ENCODE peak calls at places on chromosome 7, in six cellular contexts. Z is upper lobe of right lung, E is neural progenitor cell, L is stomach, O is uterus, F is heart right ventricle. B is an unnamed sample.

GRCh38 chr7:45874408-45875131 is 1.7 kb upstream of the CCDC201 start:
- DNase-seq in Z (no peak), E (no peak), L (no peak), O (no peak), F (no peak), B (no peak)

GRCh38 chr7:157932498-157933218 is 595.9 kb downstream of the DNAJB6 start:
- DNase-seq in Z (no peak), E (no peak), L (no peak), O (no peak), F (no peak), B (no peak)

GRCh38 chr7:35430547-35431153 is 176.8 kb upstream of the TBX20 start:
- DNase-seq in Z (no peak), E (peak), L (no peak), O (no peak), F (no peak), B (no peak)

GRCh38 chr7:45136106-45137060 is 21.2 kb upstream of the RAMP3 start:
- DNase-seq in Z (no peak), E (peak), L (peak), O (peak), F (peak), B (peak)

GRCh38 chr7:16803881-16804673 is 722 bp downstream of the AGR2 start:
- DNase-seq in Z (no peak), E (no peak), L (no peak), O (no peak), F (no peak), B (no peak)

GRCh38 chr7:140889150-140889549 is 35.6 kb downstream of the BRAF start:
- DNase-seq in Z (no peak), E (no peak), L (no peak), O (no peak), F (no peak), B (no peak)

GRCh38 chr7:116583653-116584052 is 58.8 kb downstream of the CAV1 start:
- DNase-seq in Z (no peak), E (no peak), L (no peak), O (no peak), F (no peak), B (no peak)

GRCh38 chr7:142001163-142001874 is 5.6 kb downstream of the MGAM start:
- DNase-seq in Z (no peak), E (no peak), L (no peak), O (no peak), F (no peak), B (no peak)

GRCh38 chr7:151060416-151061234 is 1.2 kb downstream of the SLC4A2 start:
- DNase-seq in Z (peak), E (peak), L (peak), O (peak), F (no peak), B (peak)

GRCh38 chr7:35988818-35989217 is 164.2 kb upstream of the EEPD1 start:
- DNase-seq in Z (no peak), E (no peak), L (peak), O (no peak), F (no peak), B (no peak)

GRCh38 chr7:106153891-106154449 is 41.9 kb upstream of the SYPL1 start:
- DNase-seq in Z (peak), E (peak), L (peak), O (peak), F (peak), B (peak)

GRCh38 chr7:101880536-101881443 is 63.4 kb downstream of the CUX1 start:
- DNase-seq in Z (no peak), E (no peak), L (peak), O (peak), F (no peak), B (no peak)

GRCh38 chr7:101814081-101814995 is 3.1 kb upstream of the CUX1 start:
- DNase-seq in Z (peak), E (peak), L (peak), O (peak), F (peak), B (peak)

GRCh38 chr7:130887182-130888016 is 153.4 kb upstream of the KLF14 start:
- DNase-seq in Z (no peak), E (no peak), L (no peak), O (no peak), F (no peak), B (no peak)

GRCh38 chr7:107810626-107811025 is 7.6 kb upstream of the SLC26A3 start:
- DNase-seq in Z (no peak), E (no peak), L (no peak), O (no peak), F (no peak), B (no peak)

GRCh38 chr7:158235862-158236261 is 351.8 kb downstream of the PTPRN2 start:
- DNase-seq in Z (no peak), E (no peak), L (no peak), O (no peak), F (no peak), B (no peak)

GRCh38 chr7:29780346-29780745 is 26.0 kb upstream of the WIPF3 start:
- DNase-seq in Z (no peak), E (no peak), L (no peak), O (no peak), F (no peak), B (no peak)

GRCh38 chr7:92763636-92764423 is 72.5 kb downstream of the CDK6 start:
- DNase-seq in Z (no peak), E (peak), L (no peak), O (no peak), F (no peak), B (no peak)

GRCh38 chr7:7454000-7454399 is 81.7 kb downstream of the COL28A1 start:
- DNase-seq in Z (no peak), E (no peak), L (no peak), O (no peak), F (no peak), B (no peak)

GRCh38 chr7:2129376-2130375 is 103.1 kb downstream of the MAD1L1 start:
- DNase-seq in Z (no peak), E (no peak), L (no peak), O (no peak), F (no peak), B (no peak)

GRCh38 chr7:159068893-159069448 is 75.7 kb downstream of the VIPR2 start:
- DNase-seq in Z (peak), E (no peak), L (no peak), O (no peak), F (peak), B (no peak)

GRCh38 chr7:142535123-142535779 is 214.0 kb upstream of the PRSS1 start:
- DNase-seq in Z (no peak), E (peak), L (peak), O (no peak), F (no peak), B (no peak)

GRCh38 chr7:5692845-5693278 is 88.6 kb downstream of the RNF216 start:
- DNase-seq in Z (no peak), E (no peak), L (no peak), O (no peak), F (no peak), B (no peak)

GRCh38 chr7:15308831-15309230 is 253.0 kb downstream of the AGMO start:
- DNase-seq in Z (no peak), E (no peak), L (no peak), O (no peak), F (no peak), B (no peak)

GRCh38 chr7:82859106-82859850 is 303.4 kb downstream of the PCLO start:
- DNase-seq in Z (no peak), E (no peak), L (no peak), O (no peak), F (no peak), B (no peak)

GRCh38 chr7:132381742-132382472 is 194.4 kb downstream of the PLXNA4 start:
- DNase-seq in Z (no peak), E (no peak), L (peak), O (no peak), F (no peak), B (no peak)

GRCh38 chr7:47539398-47540052 is 42.4 kb downstream of the TNS3 start:
- DNase-seq in Z (peak), E (no peak), L (no peak), O (no peak), F (no peak), B (no peak)

GRCh38 chr7:22447759-22448158 is 52.2 kb downstream of the STEAP1B start:
- DNase-seq in Z (no peak), E (no peak), L (no peak), O (no peak), F (no peak), B (no peak)

GRCh38 chr7:94376281-94376680 is 18.4 kb upstream of the COL1A2 start:
- DNase-seq in Z (no peak), E (no peak), L (no peak), O (no peak), F (no peak), B (no peak)

GRCh38 chr7:94375713-94376112 is 19.0 kb upstream of the COL1A2 start:
- DNase-seq in Z (no peak), E (no peak), L (no peak), O (peak), F (peak), B (no peak)

GRCh38 chr7:94374231-94374630 is 20.5 kb upstream of the COL1A2 start:
- DNase-seq in Z (peak), E (peak), L (peak), O (peak), F (peak), B (no peak)

GRCh38 chr7:94375167-94375566 is 19.5 kb upstream of the COL1A2 start:
- DNase-seq in Z (no peak), E (peak), L (no peak), O (peak), F (peak), B (no peak)

GRCh38 chr7:94374721-94375120 is 20.0 kb upstream of the COL1A2 start:
- DNase-seq in Z (no peak), E (no peak), L (no peak), O (no peak), F (no peak), B (no peak)
- H3K27ac ChIP-seq in Z (peak), E (no peak), L (peak), O (peak), F (peak), B (no peak)

GRCh38 chr7:149728491-149729375 is 44.7 kb downstream of the ZNF467 start:
- DNase-seq in Z (peak), E (no peak), L (no peak), O (no peak), F (no peak), B (no peak)

GRCh38 chr7:149729586-149729982 is 43.8 kb downstream of the ZNF467 start:
- DNase-seq in Z (peak), E (no peak), L (no peak), O (no peak), F (no peak), B (no peak)

GRCh38 chr7:149727053-149727452 is 46.3 kb downstream of the ZNF467 start:
- DNase-seq in Z (peak), E (no peak), L (no peak), O (no peak), F (no peak), B (no peak)

GRCh38 chr7:149725916-149726315 is 47.5 kb downstream of the ZNF467 start:
- DNase-seq in Z (peak), E (no peak), L (no peak), O (no peak), F (no peak), B (no peak)

DNA sequence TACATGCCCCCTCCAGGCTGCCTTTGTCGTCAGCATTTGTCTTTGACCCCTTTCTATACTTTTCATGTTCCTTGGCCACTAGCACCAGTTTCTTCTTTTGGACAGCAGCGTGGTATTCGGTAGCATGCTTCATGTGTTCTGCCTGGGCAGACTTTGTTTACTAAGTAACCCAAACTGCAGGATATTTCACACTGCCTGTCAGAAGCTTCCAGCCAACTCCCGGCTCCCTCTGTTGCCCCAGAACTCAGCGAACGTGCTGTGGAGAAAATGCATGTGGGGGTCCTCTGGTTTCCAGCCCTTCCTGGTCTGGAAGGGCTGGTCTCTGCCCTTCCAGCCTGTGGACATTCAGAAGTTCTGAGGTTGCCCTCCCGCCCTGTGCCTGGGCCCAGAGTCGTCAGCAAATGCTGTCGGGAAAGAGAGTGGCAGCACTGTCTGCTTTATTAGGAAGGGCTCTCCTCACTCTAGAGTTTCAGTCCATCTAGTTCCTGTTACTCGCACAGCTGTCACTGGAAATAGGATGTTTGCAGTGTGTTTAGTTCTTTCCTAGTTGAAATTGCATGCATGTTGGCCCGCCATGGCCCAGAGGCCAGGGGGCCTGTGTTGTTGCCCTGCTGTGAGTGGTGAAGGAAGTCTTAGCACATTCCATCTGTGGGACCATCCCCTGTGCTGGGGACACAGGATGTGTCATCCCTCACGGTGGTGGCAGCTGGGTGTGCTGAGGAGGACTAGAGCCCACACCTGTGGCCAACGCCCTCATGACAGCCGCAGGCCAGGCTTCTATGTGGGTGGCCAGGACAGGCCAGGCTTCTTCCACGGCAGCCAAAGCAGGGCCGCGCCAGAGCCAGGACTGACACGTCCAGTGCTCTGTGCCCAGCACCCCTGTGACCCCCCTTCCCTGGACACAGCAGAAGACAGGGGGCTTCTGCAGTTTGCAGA is 45.6 kb downstream of the ZNF467 start:
- DNase-seq in Z (peak), E (no peak), L (no peak), O (no peak), F (no peak), B (no peak)
- H3K27ac ChIP-seq in Z (no peak), E (no peak), L (no peak), O (no peak), F (no peak), B (no peak)

GRCh38 chr7:152899004-152899403 is 139.5 kb downstream of the ACTR3B start:
- DNase-seq in Z (no peak), E (no peak), L (no peak), O (no peak), F (no peak), B (no peak)
- H3K27ac ChIP-seq in Z (no peak), E (no peak), L (no peak), O (no peak), F (peak), B (no peak)

DNA sequence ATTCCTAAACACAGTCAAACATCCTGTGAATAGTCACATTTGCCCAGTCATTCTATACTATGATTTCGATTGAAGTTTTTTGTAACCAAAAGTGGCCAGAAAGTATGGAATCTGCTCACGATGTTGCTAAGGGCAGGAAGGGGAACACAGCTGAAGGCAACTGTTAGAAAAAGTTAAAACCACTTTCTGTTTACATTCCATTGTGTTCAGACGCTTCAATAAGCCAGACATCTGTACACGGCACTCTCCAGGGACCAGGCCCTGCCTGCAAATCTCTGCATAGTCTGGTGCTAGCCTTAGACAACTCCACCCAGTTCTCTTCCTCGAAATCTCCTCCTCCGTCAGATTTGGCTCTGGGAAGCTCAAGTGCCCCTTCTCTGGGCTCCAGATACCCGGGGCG is 17.0 kb upstream of the TMEM120A start:
- DNase-seq in Z (no peak), E (no peak), L (no peak), O (peak), F (peak), B (no peak)
- H3K27ac ChIP-seq in Z (peak), E (no peak), L (peak), O (peak), F (peak), B (no peak)

GRCh38 chr7:134690016-134690415 is 43.4 kb downstream of the BPGM start:
- DNase-seq in Z (no peak), E (no peak), L (no peak), O (no peak), F (no peak), B (no peak)
- H3K27ac ChIP-seq in Z (peak), E (no peak), L (peak), O (peak), F (peak), B (peak)

GRCh38 chr7:119783799-119784198 is 489.2 kb upstream of the KCND2 start:
- DNase-seq in Z (no peak), E (no peak), L (peak), O (no peak), F (peak), B (no peak)

DNA sequence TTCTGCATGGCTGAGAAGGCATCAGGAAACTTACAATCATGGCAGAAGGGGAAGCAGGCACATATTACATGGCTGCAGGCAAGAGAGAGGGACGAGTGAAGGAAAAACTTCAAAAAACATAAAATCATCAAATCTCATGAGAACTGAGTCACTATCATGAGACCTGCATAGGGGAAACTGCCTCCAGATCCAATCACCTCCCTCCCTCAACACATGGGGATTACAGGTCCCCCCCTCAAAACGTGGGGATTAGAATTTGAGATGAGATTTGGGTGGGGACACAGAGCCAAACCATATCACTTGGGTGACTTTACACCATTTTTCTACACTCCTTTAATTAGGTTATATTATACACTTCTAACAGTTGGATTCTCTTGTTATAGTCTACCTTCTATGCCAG is 490.7 kb upstream of the KCND2 start:
- DNase-seq in Z (no peak), E (no peak), L (no peak), O (no peak), F (no peak), B (no peak)
- H3K27ac ChIP-seq in Z (no peak), E (no peak), L (no peak), O (no peak), F (no peak), B (no peak)